ENCODE peak calls at places on chromosomes 16 and 17, in ten cellular contexts. D, X, V, K, U, A, Y, R, P and E are unnamed samples.

GRCh38 chr17:43126911-43127290 is 1.7 kb upstream of the BRCA1 start:
- DNase-seq in K (no peak), A (no peak), U (no peak), V (no peak), X (no peak), Y (no peak), D (no peak), P (no peak), R (no peak), E (no peak)

GRCh38 chr17:83176272-83176955 is 97.0 kb downstream of the METRNL start:
- DNase-seq in D (peak; percentile 7), U (no peak), X (no peak), P (no peak), R (no peak), Y (no peak), A (no peak), V (no peak), K (no peak), E (peak; percentile 27)

GRCh38 chr16:72189865-72190371 is 18.0 kb upstream of the PMFBP1 start:
- DNase-seq in A (peak; percentile 71), V (no peak), R (no peak), X (peak; percentile 46), K (peak; percentile 13), Y (no peak), U (no peak), D (peak; percentile 38), P (peak; percentile 26), E (no peak)

GRCh38 chr17:80244871-80245509 is 15.7 kb upstream of the RNF213 start:
- DNase-seq in Y (no peak), U (no peak), X (no peak), V (peak; percentile 25), P (no peak), R (no peak), K (no peak), A (no peak), D (no peak), E (peak; percentile 63)

GRCh38 chr16:14378684-14379467 is 251.2 kb downstream of the PARN start:
- DNase-seq in D (no peak), X (no peak), A (no peak), K (peak; percentile 53), R (no peak), P (no peak), U (no peak), V (peak; percentile 8), Y (no peak), E (no peak)

GRCh38 chr17:41697122-41697962 is 8.7 kb downstream of the EIF1 start:
- DNase-seq in Y (no peak), K (peak; percentile 74), U (no peak), X (no peak), P (peak; percentile 74), D (peak; percentile 72), A (no peak), R (no peak), V (peak; percentile 89), E (peak; percentile 81)

GRCh38 chr17:78890111-78890897 is 12.7 kb downstream of the CEP295NL start:
- DNase-seq in U (no peak), Y (peak; percentile 34), X (no peak), D (peak; percentile 57), V (peak; percentile 71), A (no peak), R (peak; percentile 70), K (no peak), P (no peak), E (peak; percentile 93)

GRCh38 chr17:58693208-58693607 is 806 bp downstream of the RAD51C start:
- DNase-seq in K (no peak), R (no peak), D (no peak), P (no peak), X (no peak), Y (no peak), V (no peak), U (no peak), A (no peak), E (no peak)

GRCh38 chr17:35063514-35064223 is at the start of gene RFFL:
- DNase-seq in P (peak; percentile 84), D (peak; percentile 93), K (peak; percentile 98), A (peak; percentile 98), U (peak; percentile 92), R (peak; percentile 82), Y (peak; percentile 71), X (peak; percentile 95), V (peak; percentile 89), E (peak; percentile 88)

GRCh38 chr17:4420692-4421131 is 13.0 kb upstream of the SPNS3 start:
- DNase-seq in Y (peak; percentile 54), A (peak; percentile 81), X (peak; percentile 86), R (peak; percentile 69), U (no peak), P (peak; percentile 80), D (peak; percentile 80), V (no peak), K (peak; percentile 86), E (no peak)

GRCh38 chr16:12771341-12771798 is 32.3 kb downstream of the CPPED1 start:
- DNase-seq in X (no peak), D (no peak), Y (no peak), R (no peak), K (no peak), A (no peak), U (no peak), V (no peak), P (no peak), E (no peak)

GRCh38 chr17:28379814-28380571 is 8.5 kb downstream of the SARM1 start:
- DNase-seq in U (peak; percentile 68), Y (no peak), P (no peak), X (peak; percentile 88), A (no peak), D (no peak), V (no peak), R (no peak), K (no peak), E (no peak)

GRCh38 chr17:63695889-63696288 is 4.0 kb downstream of the LIMD2 start:
- DNase-seq in D (no peak), A (no peak), Y (no peak), U (no peak), X (no peak), R (peak; percentile 25), V (no peak), P (no peak), K (no peak), E (no peak)

GRCh38 chr16:30380072-30380471 is 2.3 kb downstream of the SEPTIN1 start:
- DNase-seq in D (no peak), X (no peak), K (no peak), P (no peak), A (no peak), V (no peak), R (no peak), U (no peak), Y (no peak), E (no peak)

GRCh38 chr17:69269174-69269998 is 40.8 kb upstream of the ABCA10 start:
- DNase-seq in A (peak; percentile 4), V (no peak), X (peak; percentile 23), U (peak; percentile 15), P (no peak), K (no peak), D (no peak), Y (no peak), R (no peak), E (no peak)

GRCh38 chr17:46875849-46876352 is 24.5 kb downstream of the WNT9B start:
- DNase-seq in V (no peak), X (no peak), R (no peak), K (no peak), A (no peak), Y (no peak), U (no peak), P (no peak), D (no peak), E (no peak)

GRCh38 chr16:86672215-86672863 is 94.0 kb downstream of the FOXL1 start:
- DNase-seq in A (no peak), P (no peak), X (no peak), V (no peak), U (no peak), R (no peak), Y (no peak), K (no peak), D (no peak), E (no peak)

GRCh38 chr16:3872216-3872895 is 8.2 kb downstream of the CREBBP start:
- DNase-seq in K (no peak), D (no peak), X (no peak), A (no peak), V (no peak), U (no peak), R (no peak), Y (no peak), P (no peak), E (no peak)

GRCh38 chr16:86347916-86348555 is 162.3 kb upstream of the FOXF1 start:
- DNase-seq in P (no peak), K (no peak), V (no peak), X (no peak), D (no peak), U (no peak), R (no peak), Y (no peak), A (no peak), E (no peak)

GRCh38 chr16:4266372-4266771 is 6.5 kb downstream of the TFAP4 start:
- DNase-seq in A (peak; percentile 65), K (peak; percentile 19), R (no peak), D (peak; percentile 59), V (no peak), Y (no peak), X (peak; percentile 31), U (no peak), P (peak; percentile 40), E (no peak)

GRCh38 chr16:728131-728889 is 1.4 kb downstream of the HAGHL start:
- DNase-seq in P (peak; percentile 86), U (no peak), A (peak; percentile 83), V (peak; percentile 74), R (peak; percentile 64), D (peak; percentile 78), X (peak; percentile 76), K (peak; percentile 81), Y (peak; percentile 49), E (no peak)